ENCODE peak calls at places on chromosomes 1 and 21, in ten cellular contexts. One of them, this sample, is unnamed.

GRCh38 chr1:25543425-25544242 is at the start of gene LDLRAP1:
- DNase-seq in HL-60: peak
- DNase-seq in aorta: peak
- DNase-seq in Caki2: peak
- DNase-seq in NCI-H774: no peak
- DNase-seq in GM19239: peak
- DNase-seq in SW480: peak
- DNase-seq in lower lobe of right lung: peak
- DNase-seq in NCI-H446: peak
- DNase-seq in glutamatergic neuron: peak
- DNase-seq in this sample: peak

GRCh38 chr1:200275415-200275814 is 134.4 kb downstream of the ZNF281 start:
- DNase-seq in NCI-H774: no peak
- DNase-seq in lower lobe of right lung: no peak
- DNase-seq in NCI-H446: no peak
- DNase-seq in Caki2: no peak
- DNase-seq in aorta: no peak
- DNase-seq in HL-60: no peak
- DNase-seq in GM19239: no peak
- DNase-seq in SW480: no peak
- DNase-seq in glutamatergic neuron: no peak
- DNase-seq in this sample: no peak

GRCh38 chr1:12095822-12096263 is 32.7 kb downstream of the TNFRSF8 start:
- DNase-seq in glutamatergic neuron: no peak
- DNase-seq in Caki2: peak
- DNase-seq in HL-60: no peak
- DNase-seq in lower lobe of right lung: no peak
- DNase-seq in NCI-H774: no peak
- DNase-seq in NCI-H446: peak
- DNase-seq in aorta: peak
- DNase-seq in SW480: peak
- DNase-seq in GM19239: no peak
- DNase-seq in this sample: peak

GRCh38 chr1:93083979-93084378 is 4.9 kb downstream of the MTF2 start:
- DNase-seq in Caki2: no peak
- DNase-seq in NCI-H774: no peak
- DNase-seq in lower lobe of right lung: no peak
- DNase-seq in SW480: no peak
- DNase-seq in GM19239: no peak
- DNase-seq in NCI-H446: no peak
- DNase-seq in HL-60: no peak
- DNase-seq in aorta: no peak
- DNase-seq in glutamatergic neuron: no peak
- DNase-seq in this sample: no peak

GRCh38 chr21:36479415-36480402 is at the start of gene CLDN14:
- DNase-seq in NCI-H774: no peak
- DNase-seq in lower lobe of right lung: no peak
- DNase-seq in GM19239: no peak
- DNase-seq in glutamatergic neuron: no peak
- DNase-seq in Caki2: peak
- DNase-seq in NCI-H446: peak
- DNase-seq in aorta: no peak
- DNase-seq in HL-60: no peak
- DNase-seq in SW480: no peak
- DNase-seq in this sample: peak

GRCh38 chr1:192635041-192635440 is 906 bp upstream of the RGS13 start:
- DNase-seq in NCI-H774: no peak
- DNase-seq in aorta: no peak
- DNase-seq in HL-60: no peak
- DNase-seq in SW480: no peak
- DNase-seq in NCI-H446: no peak
- DNase-seq in Caki2: no peak
- DNase-seq in lower lobe of right lung: no peak
- DNase-seq in GM19239: no peak
- DNase-seq in glutamatergic neuron: no peak
- DNase-seq in this sample: no peak

GRCh38 chr1:230864441-230864840 is 3.9 kb downstream of the C1orf198 start:
- DNase-seq in NCI-H774: no peak
- DNase-seq in NCI-H446: peak
- DNase-seq in aorta: no peak
- DNase-seq in SW480: no peak
- DNase-seq in Caki2: no peak
- DNase-seq in HL-60: no peak
- DNase-seq in GM19239: no peak
- DNase-seq in glutamatergic neuron: no peak
- DNase-seq in lower lobe of right lung: no peak
- DNase-seq in this sample: no peak

GRCh38 chr21:32468567-32469175 is 56.2 kb downstream of the EVA1C start:
- DNase-seq in NCI-H446: no peak
- DNase-seq in aorta: no peak
- DNase-seq in lower lobe of right lung: no peak
- DNase-seq in SW480: no peak
- DNase-seq in Caki2: no peak
- DNase-seq in HL-60: no peak
- DNase-seq in glutamatergic neuron: no peak
- DNase-seq in NCI-H774: no peak
- DNase-seq in GM19239: no peak
- DNase-seq in this sample: no peak